ENCODE peak calls at places on chromosome 17, in seven cellular contexts. Q is AG09319, M is occipital lobe, G is RCC 7860, I is GM13976, A is GM06990, E is hepatocyte. Y is an unnamed sample.

GRCh38 chr17:72121164-72122001 is 563 bp downstream of the SOX9 start:
- DNase-seq in Q (no peak), M (no peak), G (peak; percentile 35), I (peak; percentile 49), A (peak; percentile 68), E (peak; percentile 63), Y (peak; percentile 37)

GRCh38 chr17:79072544-79072943 is 2.1 kb upstream of the ENGASE start:
- DNase-seq in Q (no peak), M (no peak), G (no peak), I (no peak), A (no peak), E (no peak), Y (no peak)

GRCh38 chr17:67534941-67535340 is 157.9 kb downstream of the PITPNC1 start:
- DNase-seq in Q (no peak), M (no peak), G (no peak), I (no peak), A (no peak), E (no peak), Y (no peak)

GRCh38 chr17:36661047-36661666 is 59.8 kb downstream of the MRM1 start:
- DNase-seq in Q (no peak), M (no peak), G (no peak), I (no peak), A (no peak), E (no peak), Y (no peak)

GRCh38 chr17:2337811-2338657 is 733 bp downstream of the SGSM2 start:
- DNase-seq in Q (no peak), M (peak; percentile 60), G (no peak), I (peak; percentile 79), A (peak; percentile 76), E (peak; percentile 84), Y (peak; percentile 14)

GRCh38 chr17:17414316-17414937 is 62.4 kb upstream of the MED9 start:
- DNase-seq in Q (peak; percentile 38), M (peak; percentile 73), G (no peak), I (no peak), A (no peak), E (no peak), Y (peak; percentile 22)

GRCh38 chr17:80569936-80570335 is 25.3 kb downstream of the RPTOR start:
- DNase-seq in Q (no peak), M (no peak), G (peak; percentile 62), I (no peak), A (no peak), E (no peak), Y (no peak)

GRCh38 chr17:74532115-74532514 is 840 bp upstream of the CD300LB start:
- DNase-seq in Q (no peak), M (no peak), G (no peak), I (peak; percentile 23), A (no peak), E (no peak), Y (no peak)

GRCh38 chr17:32772453-32773025 is 104.4 kb downstream of the MYO1D start:
- DNase-seq in Q (no peak), M (no peak), G (peak; percentile 53), I (peak; percentile 14), A (peak; percentile 42), E (no peak), Y (no peak)

GRCh38 chr17:49388290-49388640 is 26.2 kb upstream of the ZNF652 start:
- DNase-seq in Q (no peak), M (no peak), G (no peak), I (peak; percentile 52), A (peak; percentile 71), E (no peak), Y (no peak)

GRCh38 chr17:21162394-21162775 is 35.6 kb downstream of the DHRS7B start:
- DNase-seq in Q (no peak), M (no peak), G (no peak), I (no peak), A (no peak), E (no peak), Y (no peak)

GRCh38 chr17:46782250-46782953 is 36.1 kb downstream of the WNT3 start:
- DNase-seq in Q (no peak), M (no peak), G (peak; percentile 45), I (peak; percentile 74), A (no peak), E (peak; percentile 67), Y (no peak)

GRCh38 chr17:78616946-78617345 is 39.8 kb upstream of the DNAH17 start:
- DNase-seq in Q (no peak), M (no peak), G (no peak), I (no peak), A (no peak), E (no peak), Y (no peak)

GRCh38 chr17:69314246-69315030 is 12.5 kb downstream of the ABCA5 start:
- DNase-seq in Q (no peak), M (no peak), G (no peak), I (no peak), A (no peak), E (no peak), Y (no peak)

GRCh38 chr17:74484066-74484465 is 17.6 kb downstream of the CD300A start:
- DNase-seq in Q (no peak), M (no peak), G (no peak), I (peak; percentile 17), A (no peak), E (no peak), Y (no peak)

GRCh38 chr17:4720787-4721186 is 10.4 kb downstream of the ARRB2 start:
- DNase-seq in Q (no peak), M (no peak), G (no peak), I (no peak), A (no peak), E (peak; percentile 49), Y (no peak)

GRCh38 chr17:79342376-79342775 is 267.8 kb downstream of the ENGASE start:
- DNase-seq in Q (no peak), M (no peak), G (no peak), I (no peak), A (no peak), E (no peak), Y (no peak)

GRCh38 chr17:56912105-56912999 is 1.5 kb downstream of the TRIM25 start:
- DNase-seq in Q (peak; percentile 11), M (no peak), G (no peak), I (no peak), A (no peak), E (no peak), Y (no peak)

GRCh38 chr17:64240741-64241347 is 22.2 kb downstream of the TEX2 start:
- DNase-seq in Q (peak; percentile 57), M (no peak), G (no peak), I (no peak), A (no peak), E (peak; percentile 36), Y (no peak)

GRCh38 chr17:34570491-34570890 is 8.9 kb upstream of the TMEM132E start:
- DNase-seq in Q (no peak), M (no peak), G (no peak), I (no peak), A (no peak), E (no peak), Y (no peak)

GRCh38 chr17:64236827-64237403 is 26.1 kb downstream of the TEX2 start:
- DNase-seq in Q (no peak), M (no peak), G (no peak), I (no peak), A (no peak), E (no peak), Y (no peak)

GRCh38 chr17:12927541-12928425 is 90.0 kb downstream of the ELAC2 start:
- DNase-seq in Q (no peak), M (no peak), G (no peak), I (no peak), A (no peak), E (peak; percentile 11), Y (no peak)

GRCh38 chr17:64020068-64020766 is at the start of gene ICAM2:
- DNase-seq in Q (no peak), M (no peak), G (no peak), I (peak; percentile 74), A (peak; percentile 85), E (no peak), Y (no peak)

GRCh38 chr17:82592289-82592683 is 56.0 kb downstream of the WDR45B start:
- DNase-seq in Q (no peak), M (no peak), G (no peak), I (no peak), A (no peak), E (peak; percentile 58), Y (no peak)

GRCh38 chr17:4808378-4808767 is 1.4 kb downstream of the PLD2 start:
- DNase-seq in Q (no peak), M (peak; percentile 26), G (no peak), I (no peak), A (no peak), E (no peak), Y (peak; percentile 20)

GRCh38 chr17:61474235-61474927 is 22.2 kb downstream of the TBX4 start:
- DNase-seq in Q (peak; percentile 57), M (no peak), G (no peak), I (no peak), A (no peak), E (no peak), Y (no peak)

GRCh38 chr17:80339118-80339517 is 75.8 kb upstream of the ENDOV start:
- DNase-seq in Q (no peak), M (no peak), G (no peak), I (no peak), A (no peak), E (peak; percentile 69), Y (no peak)

GRCh38 chr17:54544239-54544638 is 356.4 kb upstream of the TOM1L1 start:
- DNase-seq in Q (no peak), M (no peak), G (no peak), I (no peak), A (no peak), E (peak; percentile 32), Y (no peak)

GRCh38 chr17:74601944-74602572 is 10.0 kb upstream of the CD300LD start:
- DNase-seq in Q (no peak), M (no peak), G (peak; percentile 26), I (peak; percentile 69), A (no peak), E (peak; percentile 61), Y (no peak)

GRCh38 chr17:2312736-2313135 is 9.0 kb downstream of the SRR start:
- DNase-seq in Q (no peak), M (no peak), G (no peak), I (no peak), A (no peak), E (no peak), Y (no peak)

GRCh38 chr17:82845163-82845807 is 5.5 kb upstream of the ZNF750 start:
- DNase-seq in Q (no peak), M (no peak), G (no peak), I (no peak), A (no peak), E (no peak), Y (no peak)

GRCh38 chr17:50128441-50129302 is 1.3 kb downstream of the SAMD14 start:
- DNase-seq in Q (no peak), M (no peak), G (no peak), I (no peak), A (no peak), E (peak; percentile 44), Y (peak; percentile 27)

GRCh38 chr17:36941265-36942021 is 4.2 kb downstream of the LHX1 start:
- DNase-seq in Q (no peak), M (no peak), G (no peak), I (no peak), A (no peak), E (no peak), Y (no peak)

Y was measured in caudate nucleus.